ENCODE peak calls at places on chromosomes 7 and 10, in six cellular contexts. P is IMR-90, K is neural progenitor cell, R is right lobe of liver, W is HCT116, B is keratinocyte. F is an unnamed sample. For H3K4me1, the result is how much of the 10 kb centered on the place peaks cover.

GRCh38 chr10:60872451-60872850 is 71.5 kb downstream of the RHOBTB1 start:
- DNase-seq in P (no peak), K (no peak), R (no peak), W (no peak), B (no peak), F (no peak)

GRCh38 chr10:31136951-31137885 is 105.6 kb upstream of the ZNF438 start:
- DNase-seq in P (peak), K (no peak), R (no peak), W (no peak), B (no peak), F (no peak)

GRCh38 chr7:88111136-88111748 is 108.6 kb downstream of the SRI start:
- DNase-seq in P (peak), K (peak), R (no peak), W (peak), B (no peak), F (no peak)

GRCh38 chr7:71661671-71662224 is 529.8 kb downstream of the GALNT17 start:
- DNase-seq in P (no peak), K (no peak), R (no peak), W (no peak), B (no peak), F (no peak)

GRCh38 chr10:65294329-65294728 is 1631.5 kb upstream of the LRRTM3 start:
- DNase-seq in P (no peak), K (no peak), R (no peak), W (no peak), B (no peak), F (no peak)

GRCh38 chr7:41881313-41882130 is 178.6 kb upstream of the INHBA start:
- DNase-seq in P (peak), K (no peak), R (peak), W (no peak), B (no peak), F (peak)

GRCh38 chr7:25369794-25370193 is 141.5 kb upstream of the NPVF start:
- DNase-seq in P (no peak), K (no peak), R (no peak), W (no peak), B (no peak), F (no peak)

GRCh38 chr7:1325646-1326510 is 93.2 kb downstream of the UNCX start:
- DNase-seq in P (no peak), K (no peak), R (no peak), W (no peak), B (no peak), F (no peak)

GRCh38 chr10:26048756-26049155 is 114.7 kb downstream of the MYO3A start:
- DNase-seq in P (no peak), K (no peak), R (no peak), W (no peak), B (no peak), F (no peak)

GRCh38 chr7:142557971-142558582 is 191.2 kb upstream of the PRSS1 start:
- DNase-seq in P (peak), K (peak), R (no peak), W (peak), B (peak), F (no peak)

GRCh38 chr10:36489928-36490279 is 635.5 kb upstream of the ANKRD30A start:
- DNase-seq in P (peak), K (no peak), R (no peak), W (no peak), B (no peak), F (no peak)

GRCh38 chr7:73585196-73585595 is 6.8 kb upstream of the TBL2 start:
- DNase-seq in P (no peak), K (no peak), R (no peak), W (no peak), B (no peak), F (no peak)

GRCh38 chr7:14637968-14638367 is 264.6 kb downstream of the DGKB start:
- DNase-seq in P (no peak), K (no peak), R (no peak), W (no peak), B (no peak), F (no peak)
- TF ChIP-seq CTCF in P (no peak), K (no peak), R (peak), W (no peak), B (no peak), F (no peak)

GRCh38 chr7:130398751-130399150 is 18.5 kb downstream of the CPA1 start:
- DNase-seq in P (no peak), K (no peak), R (no peak), W (no peak), B (no peak), F (no peak)
- H3K4me1 ChIP-seq in P (under half), K (under half), R (under half), W (under half), B (under half), F (under half)

GRCh38 chr7:107579546-107579880 is 533 bp upstream of the BCAP29 start:
- DNase-seq in P (peak), K (no peak), R (peak), W (no peak), B (no peak), F (no peak)
- H3K27ac ChIP-seq in P (peak), K (no peak), R (peak), W (peak), B (peak), F (peak)

DNA sequence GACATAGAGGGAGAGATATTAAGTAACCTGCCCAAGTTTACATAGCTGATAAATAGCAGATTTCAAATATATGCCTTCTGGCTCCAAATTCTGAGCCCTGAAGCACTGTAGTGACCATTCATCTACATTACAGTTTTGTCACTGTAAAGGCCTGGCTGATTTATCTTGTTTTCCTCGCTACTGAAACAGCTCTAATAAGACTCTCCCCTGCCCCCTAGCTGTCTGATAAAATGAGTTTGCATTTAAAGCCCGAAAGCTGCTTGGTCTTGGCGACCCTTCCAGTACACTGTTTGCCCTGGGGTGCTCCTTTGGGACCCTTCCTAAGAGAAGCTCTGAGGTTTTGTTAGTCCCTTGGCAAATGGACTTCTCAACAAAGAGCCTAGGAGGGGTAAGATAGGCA is 59.7 kb upstream of the RAB11FIP2 start:
- DNase-seq in P (peak), K (peak), R (no peak), W (peak), B (no peak), F (no peak)
- TF ChIP-seq CTCF in P (peak), K (peak), R (peak), W (peak), B (peak), F (peak)

DNA sequence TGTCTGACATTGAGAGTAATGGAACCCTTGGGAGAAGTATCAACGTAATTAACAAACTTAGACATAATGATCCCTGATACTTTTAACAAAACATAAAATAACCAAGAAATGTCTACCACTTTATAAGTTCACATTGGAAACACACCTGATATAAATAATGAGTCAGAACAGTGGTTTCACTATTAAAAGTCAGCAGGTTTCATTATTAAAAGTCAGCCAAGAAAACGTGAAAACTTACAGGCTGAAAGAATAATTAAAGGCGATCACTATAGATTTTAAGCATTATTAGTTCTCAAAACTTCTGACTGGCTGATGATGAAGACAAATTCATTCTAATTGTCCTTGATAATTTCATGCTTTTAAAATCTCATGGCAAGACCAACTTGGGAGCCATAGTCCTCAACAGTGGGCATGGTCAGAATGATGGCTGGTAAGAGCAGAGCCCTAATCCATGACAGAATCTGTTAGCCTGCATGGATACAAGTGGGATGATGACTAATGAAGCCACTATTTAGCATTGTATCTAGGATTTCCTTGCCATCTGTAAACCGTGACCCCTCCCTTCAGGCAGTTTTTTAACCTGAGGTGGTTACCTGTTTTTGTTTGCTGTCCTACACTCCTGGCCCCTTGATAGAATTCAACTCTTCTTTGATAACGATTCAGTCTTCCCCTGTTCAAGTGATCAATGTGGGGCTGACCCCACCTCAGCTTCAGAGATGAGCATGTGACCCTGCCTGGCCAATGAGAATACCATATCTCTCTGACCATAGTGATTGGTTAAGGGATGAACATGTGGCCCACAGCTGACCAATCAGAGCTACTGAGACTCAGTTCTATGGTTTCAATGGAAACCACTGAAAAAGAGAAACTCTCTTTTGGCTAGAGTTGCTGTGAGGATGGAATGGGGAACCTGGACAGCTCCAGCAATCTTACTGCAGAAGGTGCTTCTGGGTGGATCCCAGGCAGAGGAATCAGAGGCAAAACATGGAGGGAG is 151.0 kb downstream of the PLPP4 start:
- DNase-seq in P (no peak), K (no peak), R (no peak), W (no peak), B (no peak), F (no peak)
- H3K4me1 ChIP-seq in P (under half), K (under half), R (under half), W (under half), B (under half), F (under half)

GRCh38 chr7:46197833-46198540 is 276.9 kb upstream of the IGFBP3 start:
- DNase-seq in P (no peak), K (no peak), R (no peak), W (no peak), B (no peak), F (no peak)
- H3K27ac ChIP-seq in P (no peak), K (no peak), R (no peak), W (no peak), B (no peak), F (no peak)

GRCh38 chr10:69813632-69814031 is 11.9 kb downstream of the COL13A1 start:
- DNase-seq in P (no peak), K (no peak), R (no peak), W (no peak), B (no peak), F (no peak)

GRCh38 chr10:69815099-69815498 is 13.4 kb downstream of the COL13A1 start:
- DNase-seq in P (no peak), K (no peak), R (no peak), W (no peak), B (no peak), F (no peak)

GRCh38 chr10:69816536-69816935 is 14.8 kb downstream of the COL13A1 start:
- DNase-seq in P (no peak), K (no peak), R (no peak), W (no peak), B (no peak), F (no peak)

GRCh38 chr10:69816963-69817605 is 15.4 kb downstream of the COL13A1 start:
- DNase-seq in P (no peak), K (no peak), R (no peak), W (no peak), B (no peak), F (no peak)

GRCh38 chr10:69814251-69814650 is 12.5 kb downstream of the COL13A1 start:
- DNase-seq in P (no peak), K (no peak), R (no peak), W (no peak), B (no peak), F (no peak)
- TF ChIP-seq CTCF in P (no peak), K (no peak), R (no peak), W (no peak), B (no peak), F (no peak)

GRCh38 chr10:22624289-22624738 is 90.1 kb downstream of the PIP4K2A start:
- DNase-seq in P (peak), K (no peak), R (no peak), W (no peak), B (no peak), F (no peak)

GRCh38 chr10:22625511-22626288 is 88.7 kb downstream of the PIP4K2A start:
- DNase-seq in P (no peak), K (no peak), R (no peak), W (no peak), B (no peak), F (no peak)

GRCh38 chr10:22628309-22628708 is 86.1 kb downstream of the PIP4K2A start:
- DNase-seq in P (no peak), K (no peak), R (no peak), W (no peak), B (no peak), F (no peak)

GRCh38 chr10:22629126-22629525 is 85.3 kb downstream of the PIP4K2A start:
- DNase-seq in P (peak), K (no peak), R (no peak), W (no peak), B (no peak), F (no peak)

DNA sequence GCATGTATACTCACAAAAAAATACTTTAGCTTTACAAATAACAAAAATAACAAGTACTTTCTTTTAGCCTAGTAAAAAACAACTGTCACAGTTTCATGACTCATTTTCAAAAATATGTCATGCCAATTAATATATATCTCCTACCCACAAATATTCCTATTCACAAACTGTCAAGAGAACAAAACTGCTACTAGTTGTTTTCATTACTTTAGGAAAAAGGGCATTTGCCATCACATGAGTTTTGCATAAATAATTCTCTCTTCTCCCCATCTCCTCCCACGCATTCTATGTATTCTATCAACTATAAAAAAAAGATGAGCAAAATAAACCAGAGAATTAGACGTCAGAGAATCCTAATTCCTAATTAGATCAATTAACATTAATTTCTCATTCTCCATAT is 87.6 kb downstream of the PIP4K2A start:
- DNase-seq in P (no peak), K (no peak), R (no peak), W (no peak), B (no peak), F (no peak)
- H3K4me1 ChIP-seq in P (under half), K (under half), R (under half), W (half or more), B (under half), F (under half)